ENCODE peak calls at places on chromosomes 12 and 14, in five cellular contexts. One of them, this sample, is unnamed.

GRCh38 chr14:66444271-66444987 is 41.7 kb upstream of the CCDC196 start:
- DNase-seq in lung microvascular endothelial cell: no peak
- DNase-seq in GM10248: no peak
- DNase-seq in amygdala: no peak
- DNase-seq in stimulated activated CD4-positive, alpha-beta T cell treated with anti-CD3 and anti-CD28 coated beads, Interleukin-1b, Interleukin-23, amount 100 ng/mL, for 24 hours: no peak
- DNase-seq in this sample: no peak

GRCh38 chr14:62364161-62364560 is 601.9 kb downstream of the SNAPC1 start:
- DNase-seq in lung microvascular endothelial cell: no peak
- DNase-seq in GM10248: no peak
- DNase-seq in amygdala: no peak
- DNase-seq in stimulated activated CD4-positive, alpha-beta T cell treated with anti-CD3 and anti-CD28 coated beads, Interleukin-1b, Interleukin-23, amount 100 ng/mL, for 24 hours: no peak
- DNase-seq in this sample: no peak

GRCh38 chr14:95993768-95994592 is 45.2 kb upstream of the C14orf132 start:
- DNase-seq in stimulated activated CD4-positive, alpha-beta T cell treated with anti-CD3 and anti-CD28 coated beads, Interleukin-1b, Interleukin-23, amount 100 ng/mL, for 24 hours: peak; percentile 4
- DNase-seq in GM10248: peak; percentile 43
- DNase-seq in lung microvascular endothelial cell: peak; percentile 61
- DNase-seq in amygdala: no peak
- DNase-seq in this sample: peak; percentile 22

GRCh38 chr14:77142289-77142814 is 761 bp upstream of the ZDHHC22 start:
- DNase-seq in stimulated activated CD4-positive, alpha-beta T cell treated with anti-CD3 and anti-CD28 coated beads, Interleukin-1b, Interleukin-23, amount 100 ng/mL, for 24 hours: no peak
- DNase-seq in GM10248: no peak
- DNase-seq in lung microvascular endothelial cell: no peak
- DNase-seq in amygdala: no peak
- DNase-seq in this sample: no peak

GRCh38 chr12:66602483-66603143 is 76.3 kb downstream of the GRIP1 start:
- DNase-seq in lung microvascular endothelial cell: no peak
- DNase-seq in amygdala: no peak
- DNase-seq in GM10248: no peak
- DNase-seq in stimulated activated CD4-positive, alpha-beta T cell treated with anti-CD3 and anti-CD28 coated beads, Interleukin-1b, Interleukin-23, amount 100 ng/mL, for 24 hours: no peak
- DNase-seq in this sample: no peak

GRCh38 chr12:96150442-96150841 is 43.7 kb upstream of the ELK3 start:
- DNase-seq in stimulated activated CD4-positive, alpha-beta T cell treated with anti-CD3 and anti-CD28 coated beads, Interleukin-1b, Interleukin-23, amount 100 ng/mL, for 24 hours: no peak
- DNase-seq in amygdala: no peak
- DNase-seq in lung microvascular endothelial cell: no peak
- DNase-seq in GM10248: no peak
- DNase-seq in this sample: no peak

GRCh38 chr14:81211844-81212243 is 8.9 kb downstream of the GTF2A1 start:
- DNase-seq in amygdala: peak; percentile 6
- DNase-seq in GM10248: no peak
- DNase-seq in lung microvascular endothelial cell: peak; percentile 47
- DNase-seq in stimulated activated CD4-positive, alpha-beta T cell treated with anti-CD3 and anti-CD28 coated beads, Interleukin-1b, Interleukin-23, amount 100 ng/mL, for 24 hours: no peak
- DNase-seq in this sample: no peak

GRCh38 chr12:132445884-132446471 is 44.0 kb upstream of the FBRSL1 start:
- DNase-seq in stimulated activated CD4-positive, alpha-beta T cell treated with anti-CD3 and anti-CD28 coated beads, Interleukin-1b, Interleukin-23, amount 100 ng/mL, for 24 hours: peak; percentile 13
- DNase-seq in lung microvascular endothelial cell: peak; percentile 95
- DNase-seq in amygdala: no peak
- DNase-seq in GM10248: no peak
- DNase-seq in this sample: no peak

GRCh38 chr14:73149753-73150152 is 13.4 kb downstream of the PSEN1 start:
- DNase-seq in lung microvascular endothelial cell: no peak
- DNase-seq in GM10248: no peak
- DNase-seq in amygdala: no peak
- DNase-seq in stimulated activated CD4-positive, alpha-beta T cell treated with anti-CD3 and anti-CD28 coated beads, Interleukin-1b, Interleukin-23, amount 100 ng/mL, for 24 hours: no peak
- DNase-seq in this sample: no peak

GRCh38 chr12:88472775-88473174 is 107.5 kb downstream of the KITLG start:
- DNase-seq in stimulated activated CD4-positive, alpha-beta T cell treated with anti-CD3 and anti-CD28 coated beads, Interleukin-1b, Interleukin-23, amount 100 ng/mL, for 24 hours: no peak
- DNase-seq in GM10248: no peak
- DNase-seq in amygdala: no peak
- DNase-seq in lung microvascular endothelial cell: peak; percentile 28
- DNase-seq in this sample: no peak

GRCh38 chr12:119870462-119870861 is 6.7 kb downstream of the CIT start:
- DNase-seq in lung microvascular endothelial cell: no peak
- DNase-seq in stimulated activated CD4-positive, alpha-beta T cell treated with anti-CD3 and anti-CD28 coated beads, Interleukin-1b, Interleukin-23, amount 100 ng/mL, for 24 hours: no peak
- DNase-seq in GM10248: no peak
- DNase-seq in amygdala: no peak
- DNase-seq in this sample: no peak

GRCh38 chr14:104239185-104239775 is 100.9 kb downstream of the KIF26A start:
- DNase-seq in stimulated activated CD4-positive, alpha-beta T cell treated with anti-CD3 and anti-CD28 coated beads, Interleukin-1b, Interleukin-23, amount 100 ng/mL, for 24 hours: no peak
- DNase-seq in lung microvascular endothelial cell: no peak
- DNase-seq in amygdala: no peak
- DNase-seq in GM10248: no peak
- DNase-seq in this sample: no peak

GRCh38 chr12:51524386-51524901 is 66.6 kb upstream of the SCN8A start:
- DNase-seq in stimulated activated CD4-positive, alpha-beta T cell treated with anti-CD3 and anti-CD28 coated beads, Interleukin-1b, Interleukin-23, amount 100 ng/mL, for 24 hours: no peak
- DNase-seq in lung microvascular endothelial cell: no peak
- DNase-seq in GM10248: no peak
- DNase-seq in amygdala: no peak
- DNase-seq in this sample: no peak

GRCh38 chr14:75654127-75654732 is 6.4 kb downstream of the ERG28 start:
- DNase-seq in GM10248: peak; percentile 80
- DNase-seq in amygdala: peak; percentile 44
- DNase-seq in stimulated activated CD4-positive, alpha-beta T cell treated with anti-CD3 and anti-CD28 coated beads, Interleukin-1b, Interleukin-23, amount 100 ng/mL, for 24 hours: peak; percentile 77
- DNase-seq in lung microvascular endothelial cell: peak; percentile 69
- DNase-seq in this sample: no peak

GRCh38 chr12:25840678-25841077 is 117.8 kb upstream of the RASSF8 start:
- DNase-seq in lung microvascular endothelial cell: no peak
- DNase-seq in GM10248: no peak
- DNase-seq in amygdala: no peak
- DNase-seq in stimulated activated CD4-positive, alpha-beta T cell treated with anti-CD3 and anti-CD28 coated beads, Interleukin-1b, Interleukin-23, amount 100 ng/mL, for 24 hours: no peak
- DNase-seq in this sample: no peak

GRCh38 chr12:67077617-67078016 is 191.5 kb upstream of the CAND1 start:
- DNase-seq in lung microvascular endothelial cell: no peak
- DNase-seq in GM10248: no peak
- DNase-seq in stimulated activated CD4-positive, alpha-beta T cell treated with anti-CD3 and anti-CD28 coated beads, Interleukin-1b, Interleukin-23, amount 100 ng/mL, for 24 hours: no peak
- DNase-seq in amygdala: no peak
- DNase-seq in this sample: no peak

GRCh38 chr12:120041386-120042231 is 52.6 kb downstream of the BICDL1 start:
- DNase-seq in lung microvascular endothelial cell: no peak
- DNase-seq in GM10248: no peak
- DNase-seq in amygdala: no peak
- DNase-seq in stimulated activated CD4-positive, alpha-beta T cell treated with anti-CD3 and anti-CD28 coated beads, Interleukin-1b, Interleukin-23, amount 100 ng/mL, for 24 hours: no peak
- DNase-seq in this sample: no peak

This sample was measured in glomerular endothelial cell.